ENCODE peak calls at places on chromosomes 1 and 21, in five cellular contexts. One of them, this sample, is unnamed.

GRCh38 chr1:147579532-147580199 is 38.4 kb downstream of the BCL9 start:
- DNase-seq in SW480: peak; percentile 78
- DNase-seq in cardiac fibroblast: peak; percentile 5
- DNase-seq in fibroblast of pulmonary artery: peak; percentile 39
- DNase-seq in NCI-H2171: no peak
- DNase-seq in this sample: peak; percentile 31

GRCh38 chr1:33181906-33182305 is at the start of gene TRIM62:
- DNase-seq in SW480: peak; percentile 78
- DNase-seq in cardiac fibroblast: peak; percentile 83
- DNase-seq in fibroblast of pulmonary artery: peak; percentile 86
- DNase-seq in NCI-H2171: peak; percentile 93
- DNase-seq in this sample: peak; percentile 79

GRCh38 chr21:32687946-32688345 is 39.9 kb downstream of the SYNJ1 start:
- DNase-seq in SW480: no peak
- DNase-seq in cardiac fibroblast: no peak
- DNase-seq in fibroblast of pulmonary artery: no peak
- DNase-seq in NCI-H2171: no peak
- DNase-seq in this sample: peak; percentile 1

GRCh38 chr1:206808615-206809014 is 36.3 kb upstream of the IL10 start:
- DNase-seq in SW480: peak; percentile 23
- DNase-seq in cardiac fibroblast: peak; percentile 59
- DNase-seq in fibroblast of pulmonary artery: peak; percentile 73
- DNase-seq in NCI-H2171: no peak
- DNase-seq in this sample: peak; percentile 55

GRCh38 chr1:23013657-23014056 is 2.0 kb downstream of the TEX46 start:
- DNase-seq in SW480: no peak
- DNase-seq in cardiac fibroblast: no peak
- DNase-seq in fibroblast of pulmonary artery: no peak
- DNase-seq in NCI-H2171: peak; percentile 93
- DNase-seq in this sample: no peak

GRCh38 chr21:46060596-46061061 is 37.3 kb upstream of the COL6A2 start:
- DNase-seq in SW480: peak; percentile 13
- DNase-seq in cardiac fibroblast: peak; percentile 99
- DNase-seq in fibroblast of pulmonary artery: peak; percentile 98
- DNase-seq in NCI-H2171: no peak
- DNase-seq in this sample: peak; percentile 100

GRCh38 chr1:201270616-201271390 is 12.5 kb upstream of the PKP1 start:
- DNase-seq in SW480: no peak
- DNase-seq in cardiac fibroblast: no peak
- DNase-seq in fibroblast of pulmonary artery: no peak
- DNase-seq in NCI-H2171: no peak
- DNase-seq in this sample: no peak

GRCh38 chr21:46114963-46115362 is 17.1 kb downstream of the COL6A2 start:
- DNase-seq in SW480: no peak
- DNase-seq in cardiac fibroblast: no peak
- DNase-seq in fibroblast of pulmonary artery: no peak
- DNase-seq in NCI-H2171: no peak
- DNase-seq in this sample: peak; percentile 38

GRCh38 chr1:59759156-59759925 is 55.4 kb upstream of the HOOK1 start:
- DNase-seq in SW480: peak; percentile 71
- DNase-seq in cardiac fibroblast: peak; percentile 89
- DNase-seq in fibroblast of pulmonary artery: peak; percentile 92
- DNase-seq in NCI-H2171: peak; percentile 70
- DNase-seq in this sample: peak; percentile 88

GRCh38 chr21:38965910-38966504 is 160.3 kb downstream of the ETS2 start:
- DNase-seq in SW480: peak; percentile 81
- DNase-seq in cardiac fibroblast: peak; percentile 57
- DNase-seq in fibroblast of pulmonary artery: no peak
- DNase-seq in NCI-H2171: peak; percentile 40
- DNase-seq in this sample: no peak

GRCh38 chr1:12775443-12775842 is 1.9 kb downstream of the PRAMEF12 start:
- DNase-seq in SW480: no peak
- DNase-seq in cardiac fibroblast: no peak
- DNase-seq in fibroblast of pulmonary artery: no peak
- DNase-seq in NCI-H2171: no peak
- DNase-seq in this sample: no peak

GRCh38 chr1:236429715-236430274 is 35.7 kb downstream of the EDARADD start:
- DNase-seq in SW480: no peak
- DNase-seq in cardiac fibroblast: no peak
- DNase-seq in fibroblast of pulmonary artery: no peak
- DNase-seq in NCI-H2171: no peak
- DNase-seq in this sample: no peak

GRCh38 chr1:78586572-78586971 is 33.7 kb upstream of the IFI44L start:
- DNase-seq in SW480: no peak
- DNase-seq in cardiac fibroblast: peak; percentile 43
- DNase-seq in fibroblast of pulmonary artery: peak; percentile 14
- DNase-seq in NCI-H2171: no peak
- DNase-seq in this sample: peak; percentile 60

GRCh38 chr1:161122967-161123366 is 5.1 kb downstream of the NIT1 start:
- DNase-seq in SW480: no peak
- DNase-seq in cardiac fibroblast: no peak
- DNase-seq in fibroblast of pulmonary artery: no peak
- DNase-seq in NCI-H2171: no peak
- DNase-seq in this sample: no peak

GRCh38 chr1:11068556-11069232 is 8.9 kb upstream of the SRM start:
- DNase-seq in SW480: no peak
- DNase-seq in cardiac fibroblast: no peak
- DNase-seq in fibroblast of pulmonary artery: no peak
- DNase-seq in NCI-H2171: no peak
- DNase-seq in this sample: no peak

GRCh38 chr1:28509705-28510349 is 4.0 kb downstream of the RCC1 start:
- DNase-seq in SW480: no peak
- DNase-seq in cardiac fibroblast: peak; percentile 57
- DNase-seq in fibroblast of pulmonary artery: no peak
- DNase-seq in NCI-H2171: no peak
- DNase-seq in this sample: peak; percentile 48

GRCh38 chr1:145891143-145891542 is 5.5 kb upstream of the ANKRD35 start:
- DNase-seq in SW480: no peak
- DNase-seq in cardiac fibroblast: peak; percentile 76
- DNase-seq in fibroblast of pulmonary artery: peak; percentile 78
- DNase-seq in NCI-H2171: no peak
- DNase-seq in this sample: peak; percentile 76

GRCh38 chr21:45371649-45372048 is 33.3 kb upstream of the COL18A1 start:
- DNase-seq in SW480: no peak
- DNase-seq in cardiac fibroblast: no peak
- DNase-seq in fibroblast of pulmonary artery: peak; percentile 59
- DNase-seq in NCI-H2171: no peak
- DNase-seq in this sample: no peak

GRCh38 chr1:193013005-193013404 is 46.2 kb downstream of the UCHL5 start:
- DNase-seq in SW480: no peak
- DNase-seq in cardiac fibroblast: peak; percentile 91
- DNase-seq in fibroblast of pulmonary artery: peak; percentile 52
- DNase-seq in NCI-H2171: no peak
- DNase-seq in this sample: peak; percentile 76

GRCh38 chr1:229984310-229984991 is 82.6 kb upstream of the GALNT2 start:
- DNase-seq in SW480: no peak
- DNase-seq in cardiac fibroblast: no peak
- DNase-seq in fibroblast of pulmonary artery: no peak
- DNase-seq in NCI-H2171: no peak
- DNase-seq in this sample: no peak

GRCh38 chr1:223429821-223430220 is 36.6 kb downstream of the CCDC185 start:
- DNase-seq in SW480: no peak
- DNase-seq in cardiac fibroblast: peak; percentile 30
- DNase-seq in fibroblast of pulmonary artery: no peak
- DNase-seq in NCI-H2171: no peak
- DNase-seq in this sample: no peak

GRCh38 chr1:10691075-10691739 is 105.2 kb downstream of the CASZ1 start:
- DNase-seq in SW480: no peak
- DNase-seq in cardiac fibroblast: no peak
- DNase-seq in fibroblast of pulmonary artery: no peak
- DNase-seq in NCI-H2171: no peak
- DNase-seq in this sample: no peak